ENCODE peak calls at places on chromosomes 5 and 9, in six cellular contexts. F is neural crest cell, U is GM13976, B is astrocyte of the spinal cord, Z is GM13977, A is body of pancreas. X is an unnamed sample.

GRCh38 chr5:15768936-15769335 is 269.0 kb downstream of the FBXL7 start:
- DNase-seq in B (no peak), U (no peak), A (no peak), Z (no peak), F (no peak), X (no peak)

GRCh38 chr9:132575005-132575609 is 7.3 kb upstream of the BARHL1 start:
- DNase-seq in U (peak), Z (peak), F (peak), B (peak), A (peak), X (peak)

GRCh38 chr9:95815153-95815552 is 60.3 kb upstream of the ERCC6L2 start:
- DNase-seq in B (peak), F (no peak), U (no peak), Z (no peak), A (no peak), X (no peak)

GRCh38 chr9:127899200-127899943 is at the start of gene ST6GALNAC6:
- DNase-seq in F (peak), B (peak), A (peak), U (peak), Z (peak), X (no peak)

GRCh38 chr5:31811210-31811609 is 172.3 kb downstream of the PDZD2 start:
- DNase-seq in Z (no peak), U (no peak), A (no peak), B (peak), F (no peak), X (peak)

GRCh38 chr5:5437227-5438172 is 15.0 kb downstream of the ICE1 start:
- DNase-seq in Z (no peak), U (no peak), B (no peak), F (no peak), A (no peak), X (no peak)

GRCh38 chr9:121827251-121827967 is 176.0 kb downstream of the DAB2IP start:
- DNase-seq in U (no peak), B (no peak), Z (no peak), F (no peak), A (no peak), X (no peak)

GRCh38 chr9:68794898-68795297 is 89.9 kb downstream of the PIP5K1B start:
- DNase-seq in Z (no peak), B (no peak), U (no peak), F (no peak), A (no peak), X (no peak)

GRCh38 chr9:91163441-91163772 is 198.3 kb downstream of the AUH start:
- DNase-seq in F (no peak), U (no peak), B (no peak), A (no peak), Z (no peak), X (no peak)

GRCh38 chr9:123062306-123063171 is 29.1 kb downstream of the GPR21 start:
- DNase-seq in Z (no peak), U (no peak), F (no peak), A (no peak), B (no peak), X (no peak)

GRCh38 chr9:19629506-19629905 is 159.3 kb downstream of the SLC24A2 start:
- DNase-seq in A (no peak), U (no peak), Z (no peak), F (peak), B (no peak), X (no peak)

GRCh38 chr9:24879591-24879990 is 333.9 kb upstream of the IZUMO3 start:
- DNase-seq in F (no peak), U (no peak), A (no peak), Z (no peak), B (no peak), X (no peak)

GRCh38 chr9:134272302-134273023 is 53.8 kb upstream of the RXRA start:
- DNase-seq in F (no peak), B (no peak), A (no peak), U (no peak), Z (no peak), X (no peak)

GRCh38 chr5:178832618-178833201 is 27.0 kb upstream of the ZNF354B start:
- DNase-seq in U (no peak), A (no peak), Z (no peak), B (no peak), F (no peak), X (no peak)

GRCh38 chr9:92668746-92669526 is 995 bp downstream of the IPPK start:
- DNase-seq in Z (peak), U (no peak), B (peak), F (no peak), A (peak), X (peak)

GRCh38 chr9:106947097-106947496 is 84.1 kb downstream of the ZNF462 start:
- DNase-seq in Z (no peak), B (peak), A (no peak), F (no peak), U (no peak), X (no peak)

GRCh38 chr5:91133183-91133582 is 249.9 kb downstream of the ARRDC3 start:
- DNase-seq in A (no peak), B (no peak), F (no peak), Z (no peak), U (no peak), X (no peak)

GRCh38 chr9:73719660-73720059 is 568.0 kb downstream of the ANXA1 start:
- DNase-seq in A (no peak), Z (no peak), U (no peak), F (no peak), B (no peak), X (no peak)

GRCh38 chr9:133114451-133114885 is 6.6 kb downstream of the RALGDS start:
- DNase-seq in U (no peak), F (no peak), B (no peak), Z (no peak), A (peak), X (peak)

GRCh38 chr9:33687779-33688178 is 107.6 kb upstream of the PRSS3 start:
- DNase-seq in B (no peak), U (no peak), Z (no peak), F (no peak), A (no peak), X (no peak)

GRCh38 chr9:126877418-126877817 is 17.0 kb downstream of the ZBTB34 start:
- DNase-seq in F (no peak), B (no peak), Z (no peak), U (no peak), A (no peak), X (no peak)

GRCh38 chr9:34510506-34511159 is 12.2 kb downstream of the ENHO start:
- DNase-seq in U (no peak), F (no peak), Z (no peak), B (no peak), A (no peak), X (no peak)

GRCh38 chr9:17824191-17824926 is 245.5 kb downstream of the SH3GL2 start:
- DNase-seq in Z (no peak), B (no peak), U (no peak), F (no peak), A (no peak), X (no peak)

GRCh38 chr9:121399883-121400607 is 30.0 kb upstream of the STOM start:
- DNase-seq in A (no peak), F (no peak), U (peak), B (peak), Z (peak), X (peak)

GRCh38 chr5:143262393-143263174 is 140.9 kb downstream of the NR3C1 start:
- DNase-seq in U (no peak), F (no peak), Z (no peak), A (no peak), B (peak), X (peak)

GRCh38 chr5:2039180-2039531 is 156.4 kb upstream of the IRX4 start:
- DNase-seq in B (no peak), A (no peak), F (no peak), U (no peak), Z (no peak), X (no peak)

GRCh38 chr5:149268928-149269557 is 2.6 kb upstream of the AFAP1L1 start:
- DNase-seq in U (peak), F (no peak), A (no peak), Z (peak), B (peak), X (peak)

GRCh38 chr9:16664211-16664610 is 206.3 kb downstream of the BNC2 start:
- DNase-seq in Z (no peak), U (no peak), F (no peak), B (peak), A (no peak), X (peak)

GRCh38 chr9:32644698-32645097 is 9.2 kb upstream of the TAF1L start:
- DNase-seq in F (no peak), B (peak), A (no peak), U (no peak), Z (no peak), X (peak)

GRCh38 chr5:138461343-138462125 is 3.7 kb upstream of the EGR1 start:
- DNase-seq in A (no peak), Z (no peak), B (peak), F (no peak), U (no peak), X (peak)

GRCh38 chr9:131919181-131919580 is 160.5 kb downstream of the MED27 start:
- DNase-seq in F (no peak), U (no peak), B (no peak), A (no peak), Z (no peak), X (no peak)

GRCh38 chr5:59038169-59039002 is 455.5 kb downstream of the RAB3C start:
- DNase-seq in U (no peak), A (no peak), F (peak), Z (peak), B (peak), X (no peak)

GRCh38 chr5:181189962-181190710 is 14.9 kb downstream of the TRIM7 start:
- DNase-seq in A (peak), B (no peak), Z (no peak), U (no peak), F (peak), X (no peak)

GRCh38 chr9:60545346-60546315 is 368.6 kb upstream of the SPATA31A5 start:
- DNase-seq in B (no peak), A (no peak), U (peak), F (no peak), Z (no peak), X (no peak)

GRCh38 chr5:15951126-15951525 is 228.5 kb downstream of the MARCHF11 start:
- DNase-seq in A (no peak), B (no peak), U (no peak), F (no peak), Z (no peak), X (no peak)

GRCh38 chr5:112998296-112998695 is 21.7 kb downstream of the DCP2 start:
- DNase-seq in Z (no peak), B (no peak), F (no peak), U (no peak), A (no peak), X (no peak)

GRCh38 chr9:82606761-82607382 is 456.1 kb downstream of the RASEF start:
- DNase-seq in F (peak), B (peak), U (peak), Z (peak), A (peak), X (peak)
- TF ChIP-seq CTCF in F (peak), B (peak), U (peak), Z (peak), A (peak), X (peak)

DNA sequence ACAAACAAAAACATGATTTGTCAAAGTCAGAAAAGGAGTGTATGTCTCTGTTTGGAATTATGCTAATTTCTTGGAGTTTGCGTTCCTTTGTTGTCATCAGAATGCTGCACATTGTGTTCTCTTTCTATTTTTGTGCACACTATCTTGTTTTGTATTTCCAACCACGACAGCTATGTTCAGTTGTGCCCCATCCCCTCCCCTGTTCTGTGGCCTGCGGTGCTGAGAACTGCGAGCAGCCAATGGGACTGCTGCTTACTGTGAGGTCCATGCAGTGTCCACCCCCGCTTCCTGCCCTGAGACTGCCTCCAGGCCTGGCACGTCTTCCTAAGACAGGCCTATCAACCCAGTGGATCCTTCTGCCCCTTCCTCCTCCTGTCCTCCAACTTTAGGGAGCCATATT is 76.8 kb downstream of the PALM2AKAP2 start:
- DNase-seq in U (no peak), A (no peak), Z (no peak), B (no peak), F (no peak), X (no peak)
- TF ChIP-seq CTCF in U (no peak), A (no peak), Z (no peak), B (no peak), F (no peak), X (no peak)

GRCh38 chr5:160458971-160459800 is 37.5 kb downstream of the PTTG1 start:
- DNase-seq in F (no peak), A (no peak), B (no peak), U (peak), Z (peak), X (no peak)

GRCh38 chr5:160461378-160461777 is 39.7 kb downstream of the PTTG1 start:
- DNase-seq in F (no peak), U (no peak), A (no peak), B (no peak), Z (no peak), X (no peak)

GRCh38 chr5:160462167-160462566 is 40.5 kb downstream of the PTTG1 start:
- DNase-seq in F (no peak), Z (no peak), A (no peak), B (no peak), U (no peak), X (no peak)

GRCh38 chr5:160463227-160463626 is 41.6 kb downstream of the PTTG1 start:
- DNase-seq in U (no peak), B (no peak), Z (no peak), A (no peak), F (no peak), X (no peak)

DNA sequence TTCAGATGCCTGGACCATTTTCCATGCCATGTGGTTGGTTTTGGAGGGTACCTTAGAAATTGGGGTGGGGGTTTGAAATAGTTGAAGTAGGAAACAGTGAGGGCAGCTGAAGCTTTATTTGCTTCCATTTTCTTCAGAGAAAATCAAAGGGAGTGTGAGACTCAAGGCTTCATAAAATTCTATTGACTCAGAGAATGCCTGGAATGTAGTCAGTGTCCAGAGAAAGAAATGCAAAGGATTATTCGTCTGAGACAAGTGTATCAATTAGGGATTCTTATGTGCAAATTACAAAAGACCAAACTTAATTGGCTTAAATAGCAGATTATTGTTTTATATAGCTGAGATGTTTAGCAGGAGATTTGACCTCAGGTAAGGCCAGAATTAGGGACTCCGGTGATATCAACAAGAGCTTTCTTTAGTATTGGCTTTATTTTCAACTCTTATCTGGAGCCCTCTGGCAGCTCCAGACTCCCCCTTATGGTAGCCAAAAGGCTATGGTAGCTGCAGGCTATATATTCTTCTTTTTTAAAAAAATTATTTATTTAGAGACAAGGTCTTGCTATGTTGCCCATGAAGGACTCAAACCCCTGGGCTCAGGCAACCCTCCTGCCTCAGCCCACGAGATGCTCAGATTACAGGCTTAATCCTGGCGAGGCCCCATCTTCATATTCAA is 38.9 kb downstream of the PTTG1 start:
- DNase-seq in U (no peak), B (no peak), Z (no peak), F (no peak), A (no peak), X (no peak)
- TF ChIP-seq CTCF in U (peak), B (peak), Z (peak), F (no peak), A (no peak), X (peak)

GRCh38 chr5:175133185-175133584 is 310.8 kb downstream of the DRD1 start:
- DNase-seq in F (no peak), U (no peak), A (no peak), B (peak), Z (no peak), X (no peak)
- TF ChIP-seq CTCF in F (no peak), U (no peak), A (no peak), B (no peak), Z (no peak), X (no peak)

GRCh38 chr5:76715734-76716455 is at the start of gene F2R:
- DNase-seq in U (peak), A (peak), F (peak), B (peak), Z (peak), X (peak)
- TF ChIP-seq CTCF in U (peak), A (peak), F (peak), B (peak), Z (peak), X (peak)

DNA sequence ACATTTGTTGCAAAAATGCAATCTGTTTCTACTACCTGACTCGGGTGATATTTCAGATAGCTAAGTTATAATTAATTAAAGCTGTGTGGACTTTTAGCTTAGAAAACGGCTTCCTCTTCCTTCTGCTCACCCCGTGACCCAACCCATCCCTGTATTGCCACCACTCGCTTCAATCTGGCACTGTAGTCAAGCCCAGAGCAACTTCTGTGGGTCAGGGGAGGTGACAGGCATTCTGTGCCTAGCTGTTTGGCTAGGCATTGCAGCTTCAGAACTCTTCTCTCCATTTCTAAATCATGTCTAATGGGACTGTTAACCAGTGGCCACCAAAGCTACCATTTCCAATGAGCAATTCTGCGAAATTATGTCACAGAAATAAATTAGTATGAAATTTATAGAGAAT is 179.7 kb upstream of the TLX3 start:
- DNase-seq in A (no peak), U (no peak), Z (no peak), F (no peak), B (no peak), X (no peak)
- TF ChIP-seq CTCF in A (no peak), U (no peak), Z (no peak), F (no peak), B (no peak), X (no peak)

X was measured in HFFc6.